ENCODE peak calls at places on chromosomes 6 and 20, in five cellular contexts. Q is amygdala; B is effector memory CD4-positive, alpha-beta T cell; L is coronary artery; X is EL. G is an unnamed sample.

GRCh38 chr20:10524643-10525042 is 89.5 kb downstream of the SLX4IP start:
- DNase-seq in B (no peak), X (no peak), L (no peak), Q (no peak), G (no peak)

GRCh38 chr20:54535045-54535444 is 59.7 kb downstream of the DOK5 start:
- DNase-seq in X (no peak), B (no peak), Q (no peak), L (no peak), G (no peak)

GRCh38 chr20:32474967-32475819 is 109.9 kb downstream of the NOL4L start:
- DNase-seq in X (peak; percentile 99), L (peak; percentile 90), B (no peak), Q (no peak), G (peak; percentile 49)

GRCh38 chr6:151005896-151006632 is 140.6 kb downstream of the MTHFD1L start:
- DNase-seq in Q (no peak), B (no peak), L (no peak), X (no peak), G (no peak)

GRCh38 chr20:15673206-15673605 is 900.0 kb downstream of the KIF16B start:
- DNase-seq in B (no peak), L (no peak), Q (no peak), X (peak; percentile 93), G (no peak)

GRCh38 chr20:40741507-40742106 is 52.6 kb upstream of the MAFB start:
- DNase-seq in Q (no peak), L (no peak), B (no peak), X (peak; percentile 47), G (peak; percentile 9)

GRCh38 chr20:41342474-41343464 is 2.1 kb downstream of the LPIN3 start:
- DNase-seq in X (no peak), L (no peak), B (no peak), Q (no peak), G (no peak)

GRCh38 chr20:39289316-39289715 is 327.2 kb downstream of the DHX35 start:
- DNase-seq in L (no peak), X (no peak), B (no peak), Q (no peak), G (no peak)

GRCh38 chr20:38674178-38675133 is 49.8 kb upstream of the SLC32A1 start:
- DNase-seq in B (peak; percentile 50), Q (peak; percentile 50), X (peak; percentile 63), L (no peak), G (peak; percentile 84)

GRCh38 chr6:138594042-138594636 is 94.8 kb upstream of the NHSL1 start:
- DNase-seq in X (no peak), Q (no peak), B (no peak), L (no peak), G (no peak)